ENCODE peak calls at places on chromosome 1, in nine cellular contexts. One of them, this sample, is unnamed.

GRCh38 chr1:247857986-247858356 is 984 bp downstream of the TRIM58 start:
- DNase-seq in GM04503: no peak
- DNase-seq in stimulated activated CD8-positive, alpha-beta memory T cell treated with anti-CD3 and anti-CD28 coated beads, Interleukin-15, amount 100 ng/mL, for 1 hour: no peak
- DNase-seq in RWPE1: no peak
- DNase-seq in Panc1: no peak
- DNase-seq in T-helper 9 cell: no peak
- DNase-seq in ureter: no peak
- DNase-seq in EL: no peak
- DNase-seq in iris pigment epithelial cell: no peak
- DNase-seq in this sample: no peak

GRCh38 chr1:85464497-85465098 is 361 bp downstream of the DDAH1 start:
- DNase-seq in GM04503: peak
- DNase-seq in stimulated activated CD8-positive, alpha-beta memory T cell treated with anti-CD3 and anti-CD28 coated beads, Interleukin-15, amount 100 ng/mL, for 1 hour: no peak
- DNase-seq in RWPE1: peak
- DNase-seq in Panc1: no peak
- DNase-seq in T-helper 9 cell: no peak
- DNase-seq in ureter: peak
- DNase-seq in EL: peak
- DNase-seq in iris pigment epithelial cell: peak
- DNase-seq in this sample: peak

GRCh38 chr1:240559781-240560180 is 52.2 kb downstream of the GREM2 start:
- DNase-seq in GM04503: no peak
- DNase-seq in stimulated activated CD8-positive, alpha-beta memory T cell treated with anti-CD3 and anti-CD28 coated beads, Interleukin-15, amount 100 ng/mL, for 1 hour: no peak
- DNase-seq in RWPE1: no peak
- DNase-seq in Panc1: no peak
- DNase-seq in T-helper 9 cell: no peak
- DNase-seq in ureter: no peak
- DNase-seq in EL: no peak
- DNase-seq in iris pigment epithelial cell: peak
- DNase-seq in this sample: no peak

GRCh38 chr1:109369167-109369746 is 28.5 kb downstream of the SORT1 start:
- DNase-seq in GM04503: no peak
- DNase-seq in stimulated activated CD8-positive, alpha-beta memory T cell treated with anti-CD3 and anti-CD28 coated beads, Interleukin-15, amount 100 ng/mL, for 1 hour: no peak
- DNase-seq in RWPE1: no peak
- DNase-seq in Panc1: no peak
- DNase-seq in T-helper 9 cell: no peak
- DNase-seq in ureter: no peak
- DNase-seq in EL: peak
- DNase-seq in iris pigment epithelial cell: peak
- DNase-seq in this sample: no peak

GRCh38 chr1:1198423-1199140 is 7.8 kb downstream of the TNFRSF18 start:
- DNase-seq in GM04503: no peak
- DNase-seq in stimulated activated CD8-positive, alpha-beta memory T cell treated with anti-CD3 and anti-CD28 coated beads, Interleukin-15, amount 100 ng/mL, for 1 hour: no peak
- DNase-seq in RWPE1: no peak
- DNase-seq in Panc1: no peak
- DNase-seq in T-helper 9 cell: no peak
- DNase-seq in ureter: no peak
- DNase-seq in EL: no peak
- DNase-seq in iris pigment epithelial cell: no peak
- DNase-seq in this sample: no peak

GRCh38 chr1:202084791-202085681 is 37.7 kb upstream of the GPR37L1 start:
- DNase-seq in GM04503: no peak
- DNase-seq in stimulated activated CD8-positive, alpha-beta memory T cell treated with anti-CD3 and anti-CD28 coated beads, Interleukin-15, amount 100 ng/mL, for 1 hour: no peak
- DNase-seq in RWPE1: no peak
- DNase-seq in Panc1: no peak
- DNase-seq in T-helper 9 cell: no peak
- DNase-seq in ureter: no peak
- DNase-seq in EL: no peak
- DNase-seq in iris pigment epithelial cell: no peak
- DNase-seq in this sample: no peak

GRCh38 chr1:100443739-100444571 is 91.6 kb downstream of the CDC14A start:
- DNase-seq in GM04503: no peak
- DNase-seq in stimulated activated CD8-positive, alpha-beta memory T cell treated with anti-CD3 and anti-CD28 coated beads, Interleukin-15, amount 100 ng/mL, for 1 hour: no peak
- DNase-seq in RWPE1: no peak
- DNase-seq in Panc1: no peak
- DNase-seq in T-helper 9 cell: no peak
- DNase-seq in ureter: no peak
- DNase-seq in EL: peak
- DNase-seq in iris pigment epithelial cell: peak
- DNase-seq in this sample: no peak

GRCh38 chr1:37274491-37274890 is 199.9 kb upstream of the ZC3H12A start:
- DNase-seq in GM04503: no peak
- DNase-seq in stimulated activated CD8-positive, alpha-beta memory T cell treated with anti-CD3 and anti-CD28 coated beads, Interleukin-15, amount 100 ng/mL, for 1 hour: no peak
- DNase-seq in RWPE1: no peak
- DNase-seq in Panc1: no peak
- DNase-seq in T-helper 9 cell: no peak
- DNase-seq in ureter: no peak
- DNase-seq in EL: no peak
- DNase-seq in iris pigment epithelial cell: no peak
- DNase-seq in this sample: peak

GRCh38 chr1:157505481-157506272 is 46.6 kb downstream of the FCRL5 start:
- DNase-seq in GM04503: no peak
- DNase-seq in stimulated activated CD8-positive, alpha-beta memory T cell treated with anti-CD3 and anti-CD28 coated beads, Interleukin-15, amount 100 ng/mL, for 1 hour: no peak
- DNase-seq in RWPE1: peak
- DNase-seq in Panc1: peak
- DNase-seq in T-helper 9 cell: no peak
- DNase-seq in ureter: peak
- DNase-seq in EL: peak
- DNase-seq in iris pigment epithelial cell: peak
- DNase-seq in this sample: peak

GRCh38 chr1:206503591-206504362 is 3.6 kb upstream of the RASSF5 start:
- DNase-seq in GM04503: peak
- DNase-seq in stimulated activated CD8-positive, alpha-beta memory T cell treated with anti-CD3 and anti-CD28 coated beads, Interleukin-15, amount 100 ng/mL, for 1 hour: no peak
- DNase-seq in RWPE1: peak
- DNase-seq in Panc1: no peak
- DNase-seq in T-helper 9 cell: no peak
- DNase-seq in ureter: peak
- DNase-seq in EL: peak
- DNase-seq in iris pigment epithelial cell: peak
- DNase-seq in this sample: peak

GRCh38 chr1:208868554-208868953 is 624.4 kb upstream of the PLXNA2 start:
- DNase-seq in GM04503: no peak
- DNase-seq in stimulated activated CD8-positive, alpha-beta memory T cell treated with anti-CD3 and anti-CD28 coated beads, Interleukin-15, amount 100 ng/mL, for 1 hour: no peak
- DNase-seq in RWPE1: no peak
- DNase-seq in Panc1: no peak
- DNase-seq in T-helper 9 cell: no peak
- DNase-seq in ureter: no peak
- DNase-seq in EL: peak
- DNase-seq in iris pigment epithelial cell: peak
- DNase-seq in this sample: no peak

GRCh38 chr1:185284106-185284505 is 32.9 kb downstream of the IVNS1ABP start:
- DNase-seq in GM04503: no peak
- DNase-seq in stimulated activated CD8-positive, alpha-beta memory T cell treated with anti-CD3 and anti-CD28 coated beads, Interleukin-15, amount 100 ng/mL, for 1 hour: no peak
- DNase-seq in RWPE1: no peak
- DNase-seq in Panc1: no peak
- DNase-seq in T-helper 9 cell: no peak
- DNase-seq in ureter: no peak
- DNase-seq in EL: no peak
- DNase-seq in iris pigment epithelial cell: no peak
- DNase-seq in this sample: no peak

GRCh38 chr1:236239186-236239585 is 42.6 kb downstream of the ERO1B start:
- DNase-seq in GM04503: no peak
- DNase-seq in stimulated activated CD8-positive, alpha-beta memory T cell treated with anti-CD3 and anti-CD28 coated beads, Interleukin-15, amount 100 ng/mL, for 1 hour: no peak
- DNase-seq in RWPE1: no peak
- DNase-seq in Panc1: no peak
- DNase-seq in T-helper 9 cell: no peak
- DNase-seq in ureter: no peak
- DNase-seq in EL: no peak
- DNase-seq in iris pigment epithelial cell: no peak
- DNase-seq in this sample: no peak

GRCh38 chr1:17441265-17441992 is 2.0 kb upstream of the RCC2 start:
- DNase-seq in GM04503: no peak
- DNase-seq in stimulated activated CD8-positive, alpha-beta memory T cell treated with anti-CD3 and anti-CD28 coated beads, Interleukin-15, amount 100 ng/mL, for 1 hour: no peak
- DNase-seq in RWPE1: peak
- DNase-seq in Panc1: peak
- DNase-seq in T-helper 9 cell: no peak
- DNase-seq in ureter: no peak
- DNase-seq in EL: no peak
- DNase-seq in iris pigment epithelial cell: peak
- DNase-seq in this sample: no peak